ENCODE peak calls at places on chromosome 13, in ten cellular contexts. Y is LNCaP clone FGC, F is GM10248, D is endothelial cell, W is Calu3, Q is RWPE1, S is heart right ventricle, C is glutamatergic neuron, J is uterus, A is fibroblast of lung. M is an unnamed sample.

GRCh38 chr13:94968040-94968756 is 255.9 kb upstream of the SOX21 start:
- DNase-seq in Y (no peak), F (peak; percentile 19), D (peak; percentile 46), W (no peak), Q (no peak), S (peak; percentile 3), C (peak; percentile 68), J (no peak), A (peak; percentile 7), M (peak; percentile 71)

GRCh38 chr13:25468330-25469178 is 96.8 kb downstream of the ATP8A2 start:
- DNase-seq in Y (no peak), F (peak; percentile 31), D (peak; percentile 37), W (no peak), Q (peak; percentile 41), S (no peak), C (peak; percentile 86), J (no peak), A (no peak), M (peak; percentile 85)

GRCh38 chr13:19632915-19633339 is 532 bp upstream of the MPHOSPH8 start:
- DNase-seq in Y (peak; percentile 41), F (no peak), D (no peak), W (no peak), Q (no peak), S (no peak), C (no peak), J (no peak), A (no peak), M (no peak)

GRCh38 chr13:32314968-32315254 is 252 bp downstream of the ZAR1L start:
- DNase-seq in Y (no peak), F (peak; percentile 55), D (peak; percentile 29), W (no peak), Q (peak; percentile 24), S (no peak), C (no peak), J (peak; percentile 43), A (peak; percentile 63), M (no peak)

GRCh38 chr13:43057653-43058317 is 34.4 kb downstream of the DNAJC15 start:
- DNase-seq in Y (no peak), F (no peak), D (peak; percentile 24), W (peak; percentile 43), Q (no peak), S (no peak), C (no peak), J (no peak), A (peak; percentile 20), M (no peak)

GRCh38 chr13:35818577-35819165 is 312.5 kb downstream of the DCLK1 start:
- DNase-seq in Y (peak; percentile 3), F (peak; percentile 22), D (no peak), W (no peak), Q (peak; percentile 21), S (no peak), C (no peak), J (no peak), A (peak; percentile 61), M (no peak)

GRCh38 chr13:49220035-49220855 is at the start of gene MLNR:
- DNase-seq in Y (no peak), F (peak; percentile 43), D (peak; percentile 41), W (peak; percentile 62), Q (no peak), S (peak; percentile 31), C (peak; percentile 44), J (no peak), A (peak; percentile 33), M (peak; percentile 63)

GRCh38 chr13:43572601-43573360 is 214.0 kb downstream of the ENOX1 start:
- DNase-seq in Y (no peak), F (no peak), D (no peak), W (no peak), Q (peak; percentile 43), S (no peak), C (no peak), J (no peak), A (no peak), M (no peak)

GRCh38 chr13:44155422-44156293 is 218.0 kb upstream of the SERP2 start:
- DNase-seq in Y (no peak), F (no peak), D (no peak), W (no peak), Q (no peak), S (peak; percentile 40), C (no peak), J (peak; percentile 91), A (peak; percentile 56), M (peak; percentile 64)

GRCh38 chr13:43309301-43309700 is 285.9 kb downstream of the DNAJC15 start:
- DNase-seq in Y (no peak), F (no peak), D (no peak), W (no peak), Q (no peak), S (no peak), C (no peak), J (no peak), A (no peak), M (no peak)

GRCh38 chr13:44402902-44403719 is 29.5 kb downstream of the SERP2 start:
- DNase-seq in Y (peak; percentile 77), F (no peak), D (no peak), W (peak; percentile 42), Q (no peak), S (no peak), C (no peak), J (no peak), A (no peak), M (no peak)

GRCh38 chr13:21676611-21677021 is 5.7 kb downstream of the FGF9 start:
- DNase-seq in Y (no peak), F (peak; percentile 18), D (peak; percentile 45), W (no peak), Q (no peak), S (no peak), C (peak; percentile 53), J (no peak), A (no peak), M (peak; percentile 53)
- TF ChIP-seq CTCF in Y (no peak), F (peak; percentile 30), D (no peak), W (no peak), Q (no peak), S (peak; percentile 34), C (no peak), J (no peak), A (peak; percentile 2), M (no peak)

DNA sequence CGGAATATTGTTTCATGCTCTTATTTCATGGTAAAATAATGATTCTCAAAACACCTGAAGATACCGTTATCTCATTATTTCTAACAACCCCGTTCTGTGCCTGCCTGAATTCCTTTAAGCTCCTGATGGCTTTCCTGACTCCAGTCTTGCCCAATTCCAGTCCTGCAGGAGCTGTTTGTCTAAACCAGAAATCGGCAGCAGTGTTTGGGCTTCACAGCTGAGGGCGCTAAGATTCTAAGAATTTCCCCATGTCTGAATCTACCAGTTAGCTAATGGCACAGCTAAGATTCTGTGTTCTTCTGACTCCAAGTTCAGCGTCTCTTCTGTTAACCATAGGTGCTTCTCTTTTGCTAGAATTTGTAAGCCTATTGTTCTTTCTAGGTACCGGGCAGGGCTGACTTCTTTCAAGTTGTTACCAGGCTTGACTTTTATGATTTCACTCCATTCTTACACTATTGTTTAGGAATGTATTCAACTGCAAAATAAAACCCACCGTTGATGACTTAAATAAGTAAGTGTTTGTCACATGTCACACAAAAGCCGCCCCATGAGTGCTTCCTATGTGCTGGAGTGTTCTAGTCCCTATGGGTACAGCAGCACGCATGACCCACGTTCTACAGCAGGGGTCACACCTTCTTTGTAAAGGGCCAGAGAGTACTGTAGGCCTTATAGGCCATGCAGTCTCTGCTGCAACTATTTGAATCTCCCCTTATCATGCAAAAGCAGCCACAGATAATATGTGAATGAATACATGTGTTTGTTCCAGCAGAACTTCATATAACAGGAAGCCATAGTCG is 168.2 kb upstream of the RNF113B start:
- DNase-seq in Y (no peak), F (no peak), D (no peak), W (no peak), Q (no peak), S (no peak), C (no peak), J (no peak), A (no peak), M (no peak)
- TF ChIP-seq CTCF in Y (no peak), F (no peak), D (no peak), W (no peak), Q (no peak), S (no peak), C (no peak), J (no peak), A (no peak), M (no peak)

GRCh38 chr13:109510036-109510435 is 276.3 kb downstream of the IRS2 start:
- DNase-seq in Y (no peak), F (no peak), D (no peak), W (no peak), Q (no peak), S (no peak), C (no peak), J (no peak), A (no peak), M (no peak)
- TF ChIP-seq CTCF in Y (no peak), F (no peak), D (no peak), W (no peak), Q (no peak), S (no peak), C (no peak), J (no peak), A (no peak), M (no peak)

GRCh38 chr13:113840541-113841354 is 23.1 kb downstream of the GAS6 start:
- DNase-seq in Y (no peak), F (no peak), D (no peak), W (no peak), Q (no peak), S (no peak), C (peak; percentile 17), J (peak; percentile 27), A (peak; percentile 34), M (no peak)
- TF ChIP-seq CTCF in Y (no peak), F (no peak), D (no peak), W (no peak), Q (no peak), S (no peak), C (no peak), J (no peak), A (no peak), M (no peak)

DNA sequence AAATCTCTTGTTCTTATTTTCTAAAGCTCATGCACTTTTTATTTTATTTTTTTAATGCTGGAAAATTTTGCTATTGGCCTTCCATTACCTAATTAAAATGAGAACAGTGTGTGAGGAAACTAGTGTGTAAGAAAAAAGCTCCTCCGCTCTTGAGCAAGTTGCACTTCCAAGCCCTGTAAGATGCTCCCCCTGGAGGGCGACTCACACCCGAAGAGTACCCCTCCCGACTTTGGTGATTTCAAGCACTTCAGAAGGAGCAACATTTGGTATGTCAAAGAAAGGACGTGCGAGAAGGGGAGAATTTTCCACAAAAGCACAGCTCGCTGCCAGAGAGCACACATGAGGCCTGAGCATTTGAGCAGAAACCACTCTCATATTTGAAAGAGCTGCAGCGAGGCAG is 504.3 kb downstream of the FGF9 start:
- DNase-seq in Y (no peak), F (no peak), D (no peak), W (no peak), Q (no peak), S (no peak), C (no peak), J (no peak), A (no peak), M (no peak)
- TF ChIP-seq CTCF in Y (no peak), F (no peak), D (no peak), W (no peak), Q (no peak), S (no peak), C (no peak), J (no peak), A (no peak), M (no peak)

M was measured in nephron progenitor cell.